ENCODE peak calls at places on chromosomes 4 and X, in four cellular contexts. S, G, F and R are unnamed samples. For H3K4me1, the result is how much of the 10 kb centered on the place peaks cover.

GRCh38 chrX:41027388-41027787 is 57.9 kb upstream of the USP9X start:
- DNase-seq in S (no peak), G (peak), F (no peak), R (no peak)

GRCh38 chrX:17859609-17860178 is 1.4 kb downstream of the RAI2 start:
- DNase-seq in S (peak), G (no peak), F (no peak), R (no peak)

GRCh38 chrX:19956923-19957322 is 33.9 kb downstream of the BCLAF3 start:
- DNase-seq in S (no peak), G (no peak), F (no peak), R (no peak)

GRCh38 chrX:18026171-18026570 is 165.1 kb upstream of the RAI2 start:
- DNase-seq in S (no peak), G (no peak), F (no peak), R (no peak)

GRCh38 chr4:18366762-18367358 is 345.3 kb upstream of the LCORL start:
- DNase-seq in S (no peak), G (peak), F (no peak), R (no peak)

GRCh38 chr4:164383187-164384181 is 370.4 kb upstream of the SMIM31 start:
- DNase-seq in S (no peak), G (peak), F (peak), R (peak)

GRCh38 chrX:119266364-119266995 is 30.4 kb downstream of the PGRMC1 start:
- DNase-seq in S (no peak), G (peak), F (no peak), R (no peak)

GRCh38 chrX:100748133-100748532 is 16.2 kb upstream of the SYTL4 start:
- DNase-seq in S (no peak), G (no peak), F (no peak), R (no peak)

GRCh38 chrX:102899940-102900916 is 36.8 kb upstream of the RAB40AL start:
- DNase-seq in S (peak), G (peak), F (no peak), R (peak)

GRCh38 chr4:185227131-185227551 is 17.7 kb downstream of the SNX25 start:
- DNase-seq in S (no peak), G (peak), F (no peak), R (no peak)

GRCh38 chr4:2285665-2286381 is 23.9 kb upstream of the MXD4 start:
- DNase-seq in S (peak), G (no peak), F (peak), R (no peak)

GRCh38 chr4:4333265-4333706 is 43.2 kb downstream of the ZBTB49 start:
- DNase-seq in S (peak), G (peak), F (no peak), R (no peak)

GRCh38 chr4:78534286-78534955 is 17.1 kb upstream of the ANXA3 start:
- DNase-seq in S (no peak), G (peak), F (no peak), R (no peak)

GRCh38 chr4:80307183-80307735 is 28.3 kb upstream of the CFAP299 start:
- DNase-seq in S (no peak), G (peak), F (no peak), R (no peak)

GRCh38 chr4:123943976-123944375 is 547.4 kb downstream of the SPRY1 start:
- DNase-seq in S (no peak), G (no peak), F (no peak), R (no peak)

GRCh38 chr4:140054861-140055260 is 99.1 kb downstream of the MAML3 start:
- DNase-seq in S (no peak), G (no peak), F (no peak), R (no peak)

GRCh38 chrX:46979340-46979739 is 67.1 kb downstream of the JADE3 start:
- DNase-seq in S (no peak), G (peak), F (no peak), R (no peak)

GRCh38 chr4:15784959-15785634 is 7.0 kb downstream of the CD38 start:
- DNase-seq in S (no peak), G (no peak), F (no peak), R (no peak)

GRCh38 chr4:73721419-73721818 is 18.9 kb upstream of the CXCL8 start:
- DNase-seq in S (no peak), G (peak), F (no peak), R (no peak)

GRCh38 chrX:44225667-44226066 is 117.8 kb downstream of the EFHC2 start:
- DNase-seq in S (no peak), G (no peak), F (no peak), R (no peak)

GRCh38 chrX:153874366-153875125 is 11.4 kb downstream of the L1CAM start:
- DNase-seq in S (no peak), G (no peak), F (no peak), R (no peak)

GRCh38 chrX:151488677-151489076 is 74.8 kb upstream of the PASD1 start:
- DNase-seq in S (no peak), G (no peak), F (no peak), R (no peak)

GRCh38 chr4:97309111-97309510 is 834.2 kb downstream of the STPG2 start:
- DNase-seq in S (no peak), G (no peak), F (no peak), R (no peak)

GRCh38 chr4:29459926-29460325 is 1260.2 kb upstream of the PCDH7 start:
- DNase-seq in S (no peak), G (peak), F (no peak), R (no peak)

GRCh38 chrX:21004835-21005234 is 369.4 kb upstream of the CNKSR2 start:
- DNase-seq in S (no peak), G (no peak), F (no peak), R (no peak)

GRCh38 chrX:40504801-40505605 is 75.8 kb upstream of the ATP6AP2 start:
- DNase-seq in S (no peak), G (peak), F (no peak), R (no peak)

GRCh38 chrX:13691845-13692334 is 3.0 kb downstream of the RAB9A start:
- DNase-seq in S (no peak), G (no peak), F (no peak), R (no peak)

GRCh38 chr4:38511702-38512101 is 152.3 kb upstream of the KLF3 start:
- DNase-seq in S (no peak), G (no peak), F (no peak), R (no peak)

DNA sequence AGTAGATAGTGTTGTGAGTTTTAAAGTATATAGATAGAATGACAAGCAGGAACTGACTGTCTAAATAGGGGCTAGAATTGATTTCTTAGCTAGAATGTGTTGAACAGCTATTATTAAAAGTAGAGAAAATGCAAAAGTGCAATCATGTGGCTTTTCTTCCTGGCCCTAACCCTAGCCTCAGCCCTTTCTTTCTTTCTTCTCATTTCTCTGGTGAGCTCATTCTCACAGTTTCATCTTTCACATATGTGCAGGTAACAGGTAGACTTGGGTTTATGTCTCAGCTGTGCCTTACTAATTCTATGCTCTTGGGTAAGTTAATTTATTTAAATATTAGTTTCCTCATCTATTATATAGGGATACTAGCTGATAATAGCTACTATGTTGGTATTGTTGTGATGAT is 24.9 kb downstream of the FGF2 start:
- DNase-seq in S (no peak), G (no peak), F (no peak), R (no peak)
- TF ChIP-seq CTCF in S (no peak), G (no peak), F (no peak), R (no peak)

DNA sequence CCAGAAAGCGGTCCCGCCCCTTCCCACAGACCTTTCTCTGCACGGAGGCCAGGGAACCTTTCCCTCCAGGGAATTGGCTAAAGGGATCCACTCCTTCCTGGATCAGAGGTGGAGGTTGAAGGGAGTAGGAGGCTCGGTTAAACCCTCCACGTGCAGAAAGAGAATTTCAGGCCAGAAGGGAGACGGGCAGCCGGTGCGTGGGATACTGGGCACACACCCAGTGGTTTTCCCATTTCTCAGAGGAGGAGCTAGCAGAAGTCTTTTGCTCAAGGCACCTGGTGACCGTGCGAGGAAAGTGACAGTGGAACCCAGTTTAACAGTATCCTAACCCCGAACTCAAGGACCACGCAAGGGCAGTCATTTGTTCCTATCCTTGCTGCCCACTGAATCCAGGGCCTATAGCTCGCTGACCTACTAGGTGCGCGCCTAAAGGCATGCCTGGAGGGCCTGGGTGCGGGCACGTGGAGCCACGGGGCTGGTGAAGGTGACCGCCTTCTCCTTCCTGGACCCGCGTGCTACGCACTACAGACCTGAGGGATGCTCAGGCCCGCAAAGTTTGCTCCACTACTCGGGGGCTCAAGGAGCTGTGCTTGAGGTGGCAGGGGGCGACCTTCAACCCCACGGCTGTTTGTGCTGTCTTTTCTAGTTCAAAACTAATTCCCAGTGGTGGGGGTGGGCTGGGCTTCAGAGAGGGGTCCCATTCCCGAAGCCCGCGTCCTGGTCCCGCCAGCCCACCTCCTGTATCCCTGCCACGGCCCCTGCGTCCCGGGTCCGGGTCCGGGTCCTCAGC is 584 bp upstream of the AFF2 start:
- DNase-seq in S (no peak), G (no peak), F (no peak), R (no peak)
- H3K4me1 ChIP-seq in S (under half), G (under half), F (under half), R (under half)

GRCh38 chr4:9691221-9692065 is 90.0 kb upstream of the DRD5 start:
- DNase-seq in S (peak), G (peak), F (peak), R (peak)
- TF ChIP-seq POLR2A in S (no peak), G (no peak), F (no peak), R (peak)

GRCh38 chr4:172691552-172691951 is 477.1 kb upstream of the GALNT7 start:
- DNase-seq in S (no peak), G (no peak), F (no peak), R (no peak)
- TF ChIP-seq CTCF in S (no peak), G (no peak), F (no peak), R (no peak)

GRCh38 chr4:83858121-83858520 is 322.2 kb downstream of the GPAT3 start:
- DNase-seq in S (no peak), G (peak), F (no peak), R (no peak)

GRCh38 chr4:83852085-83852451 is 316.2 kb downstream of the GPAT3 start:
- DNase-seq in S (no peak), G (peak), F (no peak), R (no peak)

GRCh38 chr4:83850435-83850834 is 314.5 kb downstream of the GPAT3 start:
- DNase-seq in S (no peak), G (peak), F (no peak), R (no peak)

GRCh38 chr4:83851261-83852084 is 315.6 kb downstream of the GPAT3 start:
- DNase-seq in S (no peak), G (peak), F (no peak), R (no peak)

DNA sequence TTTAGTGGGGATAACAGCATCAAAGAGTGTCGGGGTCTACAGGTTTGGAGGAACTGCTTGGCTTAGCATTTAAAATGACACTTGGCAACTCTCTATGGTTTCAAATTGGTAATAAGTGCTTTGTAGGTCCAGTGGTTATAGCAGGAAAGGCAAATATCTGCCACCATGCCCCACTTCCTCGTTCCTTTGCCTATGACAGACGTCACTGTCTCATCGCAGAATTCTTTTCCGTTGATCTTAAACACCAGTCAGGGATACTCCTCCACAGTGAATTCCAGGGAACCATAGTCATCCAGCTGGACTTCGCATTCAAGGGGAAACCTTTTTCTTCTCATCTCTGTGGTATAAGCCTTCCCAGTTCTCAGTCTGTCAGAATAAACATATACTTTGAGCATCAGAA is 319.1 kb downstream of the GPAT3 start:
- DNase-seq in S (no peak), G (peak), F (no peak), R (no peak)
- H3K4me1 ChIP-seq in S (under half), G (under half), F (under half), R (under half)

GRCh38 chr4:112288455-112288854 is 2.8 kb upstream of the TIFA start:
- DNase-seq in S (no peak), G (no peak), F (no peak), R (no peak)
- TF ChIP-seq POLR2A in S (no peak), G (no peak), F (no peak), R (no peak)

GRCh38 chrX:24647257-24648058 is at the start of gene PCYT1B:
- DNase-seq in S (peak), G (peak), F (peak), R (peak)
- TF ChIP-seq CTCF in S (no peak), G (no peak), F (no peak), R (no peak)

GRCh38 chr4:76744253-76744921 is 153.6 kb downstream of the SOWAHB start:
- DNase-seq in S (no peak), G (peak), F (no peak), R (no peak)

GRCh38 chr4:76748649-76749048 is 149.3 kb downstream of the SOWAHB start:
- DNase-seq in S (no peak), G (peak), F (peak), R (no peak)

GRCh38 chr4:76741663-76742020 is 156.3 kb downstream of the SOWAHB start:
- DNase-seq in S (no peak), G (no peak), F (no peak), R (no peak)

GRCh38 chr4:76747613-76748012 is 150.3 kb downstream of the SOWAHB start:
- DNase-seq in S (no peak), G (peak), F (no peak), R (no peak)

GRCh38 chr4:76745264-76745663 is 152.7 kb downstream of the SOWAHB start:
- DNase-seq in S (no peak), G (peak), F (no peak), R (no peak)
- H3K4me1 ChIP-seq in S (under half), G (under half), F (under half), R (under half)

GRCh38 chr4:42366959-42367358 is 30.3 kb upstream of the SHISA3 start:
- DNase-seq in S (no peak), G (no peak), F (no peak), R (no peak)
- TF ChIP-seq POLR2A in S (no peak), G (no peak), F (no peak), R (no peak)

GRCh38 chrX:106201502-106202178 is 33.5 kb downstream of the PWWP3B start:
- DNase-seq in S (no peak), G (no peak), F (no peak), R (no peak)
- TF ChIP-seq CTCF in S (no peak), G (no peak), F (no peak), R (no peak)